ENCODE peak calls at places on chromosomes 7 and 10, in six cellular contexts. J, G, I, P, Z and H are unnamed samples.

GRCh38 chr7:31782411-31782991 is 95.5 kb downstream of the PPP1R17 start:
- DNase-seq in I (peak; percentile 22), P (peak; percentile 93), G (no peak), J (peak; percentile 77), Z (peak; percentile 80), H (peak; percentile 80)

GRCh38 chr10:58054881-58055280 is 212.8 kb downstream of the IPMK start:
- DNase-seq in J (peak; percentile 27), P (no peak), Z (no peak), G (no peak), I (no peak), H (no peak)

GRCh38 chr10:91652364-91652763 is 19.5 kb upstream of the PPP1R3C start:
- DNase-seq in P (no peak), Z (no peak), G (no peak), J (peak; percentile 95), I (peak; percentile 83), H (no peak)

GRCh38 chr10:48634198-48634983 is 29.5 kb upstream of the ARHGAP22 start:
- DNase-seq in Z (peak; percentile 62), P (no peak), G (no peak), J (peak; percentile 69), I (peak; percentile 60), H (no peak)

GRCh38 chr7:51123322-51124021 is 193.1 kb downstream of the COBL start:
- DNase-seq in G (no peak), J (peak; percentile 79), P (no peak), Z (no peak), I (peak; percentile 79), H (peak; percentile 44)

GRCh38 chr10:11237571-11237970 is 219.9 kb downstream of the CELF2 start:
- DNase-seq in I (no peak), P (no peak), J (no peak), Z (no peak), G (no peak), H (no peak)

GRCh38 chr10:28984431-28984830 is 304.4 kb upstream of the LYZL1 start:
- DNase-seq in J (peak; percentile 85), I (peak; percentile 19), Z (no peak), P (peak; percentile 93), G (no peak), H (peak; percentile 20)

GRCh38 chr10:10353326-10353725 is 664.3 kb upstream of the CELF2 start:
- DNase-seq in I (no peak), P (no peak), J (no peak), Z (no peak), G (no peak), H (no peak)

GRCh38 chr7:106625678-106626301 is 35.2 kb downstream of the CCDC71L start:
- DNase-seq in G (no peak), J (no peak), P (no peak), Z (no peak), I (no peak), H (peak; percentile 64)

GRCh38 chr7:129385116-129385515 is 49.1 kb upstream of the STRIP2 start:
- DNase-seq in G (no peak), P (no peak), J (peak; percentile 42), I (no peak), Z (no peak), H (no peak)

GRCh38 chr10:27451054-27451453 is 53.0 kb upstream of the RAB18 start:
- DNase-seq in G (no peak), J (no peak), I (no peak), Z (no peak), P (no peak), H (no peak)

GRCh38 chr10:61140765-61141392 is 196.9 kb upstream of the RHOBTB1 start:
- DNase-seq in Z (peak; percentile 78), G (no peak), I (no peak), P (peak; percentile 84), J (peak; percentile 77), H (peak; percentile 80)

GRCh38 chr7:57370066-57370738 is 79.8 kb upstream of the ZNF716 start:
- DNase-seq in P (no peak), J (no peak), I (no peak), Z (no peak), G (no peak), H (no peak)

GRCh38 chr7:139430443-139430842 is 53.0 kb downstream of the KLRG2 start:
- DNase-seq in Z (no peak), G (no peak), P (no peak), I (no peak), J (no peak), H (no peak)

GRCh38 chr10:13732485-13732884 is 145.7 kb downstream of the PRPF18 start:
- DNase-seq in Z (no peak), I (no peak), G (no peak), J (no peak), P (peak; percentile 66), H (no peak)

GRCh38 chr10:44906476-44906875 is 4.7 kb upstream of the TMEM72 start:
- DNase-seq in I (no peak), P (no peak), J (no peak), G (no peak), Z (no peak), H (no peak)

GRCh38 chr7:137652721-137653120 is 194.1 kb downstream of the DGKI start:
- DNase-seq in P (peak; percentile 84), G (no peak), I (no peak), Z (no peak), J (peak; percentile 78), H (no peak)

GRCh38 chr7:83410989-83411591 is 237.8 kb downstream of the SEMA3E start:
- DNase-seq in I (no peak), Z (peak; percentile 73), J (peak; percentile 61), G (no peak), P (peak; percentile 88), H (peak; percentile 75)

GRCh38 chr10:74896788-74897527 is 70.6 kb downstream of the KAT6B start:
- DNase-seq in J (no peak), I (no peak), Z (no peak), G (no peak), P (no peak), H (peak; percentile 32)